ENCODE peak calls at places on chromosomes 3 and 15, in nine cellular contexts. M is stomach, K is psoas muscle, N is PC-3, F is left ventricle myocardium inferior, P is thyroid gland, W is Peyer's patch, T is endodermal cell, I is cardiac muscle cell. D is an unnamed sample.
A peak's percentile ranks its signal among the peaks of the same experiment; 100 is the strongest.

GRCh38 chr3:17808994-17809393 is 66.6 kb upstream of the TBC1D5 start:
- DNase-seq in M (no peak), K (no peak), N (peak; percentile 64), F (no peak), P (no peak), W (no peak), T (no peak), I (peak; percentile 32), D (no peak)

GRCh38 chr3:188734395-188734794 is 437.4 kb upstream of the TPRG1 start:
- DNase-seq in M (peak; percentile 33), K (no peak), N (no peak), F (no peak), P (no peak), W (no peak), T (no peak), I (no peak), D (no peak)

GRCh38 chr3:96236499-96236898 is 577.9 kb upstream of the EPHA6 start:
- DNase-seq in M (no peak), K (no peak), N (peak; percentile 34), F (no peak), P (no peak), W (no peak), T (no peak), I (no peak), D (no peak)

GRCh38 chr3:181103605-181104004 is 114.1 kb upstream of the DNAJC19 start:
- DNase-seq in M (no peak), K (no peak), N (peak; percentile 50), F (no peak), P (no peak), W (no peak), T (peak; percentile 69), I (peak; percentile 16), D (no peak)

GRCh38 chr3:157499342-157499963 is 3.8 kb downstream of the VEPH1 start:
- DNase-seq in M (peak; percentile 73), K (peak; percentile 43), N (peak; percentile 93), F (no peak), P (peak; percentile 98), W (no peak), T (peak; percentile 96), I (peak; percentile 86), D (peak; percentile 89)

GRCh38 chr15:67196222-67196621 is 58.2 kb downstream of the AAGAB start:
- DNase-seq in M (no peak), K (no peak), N (no peak), F (no peak), P (no peak), W (no peak), T (no peak), I (no peak), D (no peak)

GRCh38 chr3:130814691-130815472 is 68.3 kb upstream of the PIK3R4 start:
- DNase-seq in M (no peak), K (no peak), N (no peak), F (no peak), P (no peak), W (no peak), T (no peak), I (no peak), D (no peak)

GRCh38 chr3:16790432-16791379 is 94.0 kb upstream of the PLCL2 start:
- DNase-seq in M (no peak), K (no peak), N (no peak), F (no peak), P (no peak), W (no peak), T (no peak), I (no peak), D (no peak)

GRCh38 chr15:57835119-57835518 is 128.6 kb downstream of the POLR2M start:
- DNase-seq in M (no peak), K (no peak), N (no peak), F (no peak), P (no peak), W (no peak), T (no peak), I (no peak), D (no peak)

GRCh38 chr3:42051384-42052131 is 39.6 kb upstream of the TRAK1 start:
- DNase-seq in M (no peak), K (no peak), N (no peak), F (no peak), P (no peak), W (no peak), T (no peak), I (no peak), D (no peak)

GRCh38 chr3:120555661-120556509 is 40.3 kb upstream of the NDUFB4 start:
- DNase-seq in M (peak; percentile 60), K (no peak), N (no peak), F (peak; percentile 49), P (no peak), W (no peak), T (no peak), I (no peak), D (no peak)

GRCh38 chr3:14126017-14126902 is 1.4 kb downstream of the TMEM43 start:
- DNase-seq in M (no peak), K (peak; percentile 95), N (no peak), F (peak; percentile 65), P (no peak), W (no peak), T (no peak), I (no peak), D (no peak)

GRCh38 chr3:99499235-99499798 is 139.1 kb upstream of the COL8A1 start:
- DNase-seq in M (peak; percentile 27), K (no peak), N (peak; percentile 77), F (no peak), P (peak; percentile 54), W (no peak), T (peak; percentile 77), I (peak; percentile 57), D (no peak)

GRCh38 chr3:134336587-134336986 is 37.7 kb downstream of the AMOTL2 start:
- DNase-seq in M (no peak), K (peak; percentile 38), N (no peak), F (no peak), P (no peak), W (no peak), T (no peak), I (no peak), D (no peak)

GRCh38 chr3:15576475-15576874 is 24.9 kb downstream of the HACL1 start:
- DNase-seq in M (no peak), K (no peak), N (no peak), F (no peak), P (no peak), W (no peak), T (no peak), I (no peak), D (no peak)

GRCh38 chr3:177968891-177969290 is 567.3 kb upstream of the KCNMB2 start:
- DNase-seq in M (no peak), K (no peak), N (peak; percentile 73), F (no peak), P (no peak), W (no peak), T (no peak), I (no peak), D (no peak)

GRCh38 chr3:170726976-170727661 is 141.2 kb upstream of the SLC7A14 start:
- DNase-seq in M (no peak), K (no peak), N (peak; percentile 84), F (no peak), P (no peak), W (no peak), T (no peak), I (no peak), D (no peak)

GRCh38 chr3:8020047-8020446 is 481.6 kb upstream of the LMCD1 start:
- DNase-seq in M (no peak), K (no peak), N (no peak), F (no peak), P (no peak), W (no peak), T (no peak), I (no peak), D (no peak)

GRCh38 chr3:59483191-59483590 is 433.4 kb upstream of the CFAP20DC start:
- DNase-seq in M (no peak), K (no peak), N (no peak), F (no peak), P (no peak), W (no peak), T (no peak), I (no peak), D (no peak)

GRCh38 chr3:171862993-171863521 is 19.9 kb downstream of the TMEM212 start:
- DNase-seq in M (no peak), K (no peak), N (no peak), F (no peak), P (no peak), W (no peak), T (peak; percentile 68), I (no peak), D (no peak)

GRCh38 chr3:30581067-30581585 is 25.3 kb upstream of the TGFBR2 start:
- DNase-seq in M (no peak), K (no peak), N (no peak), F (no peak), P (no peak), W (no peak), T (no peak), I (no peak), D (no peak)

GRCh38 chr3:128309026-128309425 is 155.7 kb downstream of the EEFSEC start:
- DNase-seq in M (no peak), K (no peak), N (no peak), F (peak; percentile 42), P (no peak), W (peak; percentile 8), T (peak; percentile 27), I (peak; percentile 77), D (no peak)

DNA sequence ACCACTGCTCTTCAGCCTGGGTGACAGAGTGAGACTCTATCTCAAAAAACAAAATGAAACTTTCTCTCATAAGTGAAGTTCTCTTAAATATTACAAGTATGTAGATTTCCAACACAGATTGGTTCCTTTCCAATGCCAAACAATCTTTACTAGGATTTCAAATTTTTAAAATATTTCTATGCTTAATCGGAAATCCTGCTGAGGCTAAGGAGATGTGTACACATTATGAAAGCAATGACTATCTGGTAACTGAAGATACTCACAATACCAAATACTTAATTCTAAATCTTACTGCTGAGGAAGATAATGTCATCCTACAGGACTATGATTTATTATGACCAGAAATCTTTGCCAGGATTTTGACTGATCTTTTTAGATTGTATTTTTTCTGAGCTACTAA is 255.6 kb upstream of the ZNF717 start:
- DNase-seq in M (no peak), K (no peak), N (peak; percentile 47), F (no peak), P (no peak), W (no peak), T (no peak), I (no peak), D (no peak)
- H3K27ac ChIP-seq in M (no peak overlapping the region), K (no peak overlapping the region), N (no peak overlapping the region), F (no peak overlapping the region), P (no peak overlapping the region), W (no peak overlapping the region), T (no peak overlapping the region), I (no peak overlapping the region), D (no peak overlapping the region)

GRCh38 chr3:186589115-186589514 is 18.6 kb downstream of the DNAJB11 start:
- DNase-seq in M (no peak), K (no peak), N (no peak), F (no peak), P (no peak), W (no peak), T (no peak), I (peak; percentile 31), D (no peak)
- TF ChIP-seq CTCF in M (no peak), K (no peak), N (peak; percentile 51), F (peak; percentile 26), P (no peak), W (no peak), T (peak; percentile 73), I (peak; percentile 44), D (no peak)

GRCh38 chr3:110731148-110731547 is 340.5 kb upstream of the NECTIN3 start:
- DNase-seq in M (no peak), K (no peak), N (no peak), F (no peak), P (no peak), W (no peak), T (no peak), I (no peak), D (no peak)
- H3K4me1 ChIP-seq in M (no peaks in the 10 kb centered on the region), K (no peaks in the 10 kb centered on the region), N (no peaks in the 10 kb centered on the region), F (no peaks in the 10 kb centered on the region), P (no peaks in the 10 kb centered on the region), W (no peaks in the 10 kb centered on the region), T (peaks cover 14% of the 10 kb centered on the region), I (peaks cover 14% of the 10 kb centered on the region), D (no peaks in the 10 kb centered on the region)

GRCh38 chr3:150414989-150415388 is 6.9 kb downstream of the TSC22D2 start:
- DNase-seq in M (no peak), K (no peak), N (peak; percentile 90), F (no peak), P (no peak), W (no peak), T (no peak), I (no peak), D (no peak)
- H3K27ac ChIP-seq in M (no peak overlapping the region), K (no peak overlapping the region), N (peak overlapping the region; percentile 65), F (no peak overlapping the region), P (no peak overlapping the region), W (no peak overlapping the region), T (no peak overlapping the region), I (no peak overlapping the region), D (no peak overlapping the region)

D was measured in left lung.